ENCODE peak calls at places on chromosomes 5 and 9, in six cellular contexts. X is right atrium auricular region, R is IMR-90, Q is uterus, W is PC-9, H is GM23248. Y is an unnamed sample.

GRCh38 chr5:69148981-69149675 is 17.8 kb upstream of the CCNB1 start:
- DNase-seq in X (no peak), R (no peak), Q (no peak), W (no peak), H (no peak), Y (no peak)

GRCh38 chr5:68423154-68423811 is 207.7 kb downstream of the PIK3R1 start:
- DNase-seq in X (no peak), R (no peak), Q (no peak), W (no peak), H (peak; percentile 44), Y (no peak)

GRCh38 chr9:97518909-97519307 is 17.4 kb downstream of the TMOD1 start:
- DNase-seq in X (no peak), R (peak; percentile 92), Q (peak; percentile 78), W (peak; percentile 71), H (peak; percentile 82), Y (peak; percentile 46)

GRCh38 chr5:139655727-139656271 is 7.7 kb downstream of the CXXC5 start:
- DNase-seq in X (no peak), R (peak; percentile 69), Q (no peak), W (peak; percentile 89), H (peak; percentile 80), Y (no peak)

GRCh38 chr5:66873990-66874389 is 277.8 kb downstream of the MAST4 start:
- DNase-seq in X (no peak), R (no peak), Q (no peak), W (no peak), H (no peak), Y (no peak)

GRCh38 chr5:149217802-149218153 is 53.9 kb upstream of the AFAP1L1 start:
- DNase-seq in X (no peak), R (no peak), Q (no peak), W (no peak), H (peak; percentile 16), Y (no peak)

GRCh38 chr5:140674211-140674610 is 835 bp upstream of the DND1 start:
- DNase-seq in X (no peak), R (no peak), Q (no peak), W (no peak), H (no peak), Y (no peak)

GRCh38 chr5:96537386-96537785 is 104.3 kb upstream of the PCSK1 start:
- DNase-seq in X (no peak), R (peak; percentile 89), Q (no peak), W (no peak), H (peak; percentile 88), Y (no peak)

GRCh38 chr5:418681-419121 is 24.3 kb upstream of the EXOC3 start:
- DNase-seq in X (no peak), R (peak; percentile 61), Q (no peak), W (no peak), H (no peak), Y (no peak)

GRCh38 chr9:76181020-76181641 is 213.1 kb downstream of the RFK start:
- DNase-seq in X (no peak), R (peak; percentile 74), Q (no peak), W (peak; percentile 62), H (peak; percentile 68), Y (peak; percentile 57)

GRCh38 chr5:156522651-156523529 is 195.9 kb downstream of the SGCD start:
- DNase-seq in X (no peak), R (no peak), Q (no peak), W (no peak), H (no peak), Y (no peak)

GRCh38 chr5:54990751-54991349 is 5.5 kb upstream of the ESM1 start:
- DNase-seq in X (no peak), R (peak; percentile 84), Q (no peak), W (no peak), H (peak; percentile 93), Y (no peak)

GRCh38 chr9:27118916-27119315 is 9.9 kb downstream of the TEK start:
- DNase-seq in X (no peak), R (peak; percentile 78), Q (no peak), W (no peak), H (peak; percentile 73), Y (no peak)

GRCh38 chr5:135245521-135246499 is 153.2 kb downstream of the MACROH2A1 start:
- DNase-seq in X (peak; percentile 48), R (peak; percentile 73), Q (peak; percentile 23), W (peak; percentile 55), H (peak; percentile 85), Y (no peak)

GRCh38 chr5:142403583-142403982 is 78.8 kb upstream of the SPRY4 start:
- DNase-seq in X (no peak), R (no peak), Q (no peak), W (peak; percentile 46), H (no peak), Y (no peak)

GRCh38 chr9:93093449-93094293 is 2.3 kb upstream of the CARD19 start:
- DNase-seq in X (no peak), R (no peak), Q (no peak), W (no peak), H (no peak), Y (no peak)

GRCh38 chr5:124697912-124698690 is 48.3 kb downstream of the ZNF608 start:
- DNase-seq in X (no peak), R (peak; percentile 32), Q (no peak), W (no peak), H (peak; percentile 37), Y (no peak)

GRCh38 chr9:117643288-117643654 is 60.9 kb upstream of the TLR4 start:
- DNase-seq in X (no peak), R (no peak), Q (no peak), W (no peak), H (no peak), Y (no peak)

GRCh38 chr5:142680605-142681259 is 5.2 kb downstream of the FGF1 start:
- DNase-seq in X (no peak), R (peak; percentile 76), Q (no peak), W (peak; percentile 78), H (peak; percentile 63), Y (peak; percentile 48)

GRCh38 chr5:42912184-42912766 is 100.6 kb upstream of the SELENOP start:
- DNase-seq in X (no peak), R (peak; percentile 72), Q (no peak), W (peak; percentile 74), H (peak; percentile 67), Y (no peak)

GRCh38 chr5:10229306-10230048 is 20.2 kb downstream of the ATPSCKMT start:
- DNase-seq in X (no peak), R (peak; percentile 91), Q (no peak), W (no peak), H (peak; percentile 88), Y (no peak)

GRCh38 chr5:112865128-112865527 is 4.0 kb downstream of the SRP19 start:
- DNase-seq in X (no peak), R (no peak), Q (no peak), W (no peak), H (no peak), Y (no peak)

GRCh38 chr5:18114161-18114802 is 480.0 kb downstream of the TAF11L14 start:
- DNase-seq in X (no peak), R (no peak), Q (no peak), W (no peak), H (peak; percentile 1), Y (no peak)

GRCh38 chr5:10295619-10296326 is 11.9 kb downstream of the CMBL start:
- DNase-seq in X (no peak), R (no peak), Q (no peak), W (no peak), H (no peak), Y (no peak)

GRCh38 chr5:88769165-88769564 is 113.8 kb downstream of the MEF2C start:
- DNase-seq in X (no peak), R (peak; percentile 10), Q (peak; percentile 58), W (no peak), H (peak; percentile 56), Y (no peak)

GRCh38 chr9:126709241-126709640 is 95.5 kb downstream of the LMX1B start:
- DNase-seq in X (peak; percentile 32), R (no peak), Q (no peak), W (no peak), H (no peak), Y (peak; percentile 11)

GRCh38 chr5:55191165-55191564 is 18.2 kb upstream of the CDC20B start:
- DNase-seq in X (no peak), R (no peak), Q (no peak), W (no peak), H (peak; percentile 28), Y (no peak)

GRCh38 chr5:145923405-145923804 is 13.0 kb upstream of the SH3RF2 start:
- DNase-seq in X (no peak), R (no peak), Q (no peak), W (no peak), H (no peak), Y (no peak)

GRCh38 chr9:120386390-120387131 is 193.4 kb downstream of the CDK5RAP2 start:
- DNase-seq in X (no peak), R (no peak), Q (no peak), W (no peak), H (no peak), Y (no peak)

GRCh38 chr5:78534148-78535009 is 114.2 kb downstream of the LHFPL2 start:
- DNase-seq in X (peak; percentile 86), R (peak; percentile 72), Q (peak; percentile 74), W (no peak), H (peak; percentile 91), Y (no peak)

GRCh38 chr5:160097981-160098380 is 21.3 kb downstream of the PWWP2A start:
- DNase-seq in X (no peak), R (peak; percentile 72), Q (no peak), W (no peak), H (peak; percentile 7), Y (no peak)

GRCh38 chr9:136606687-136607333 is 55.9 kb upstream of the EGFL7 start:
- DNase-seq in X (no peak), R (no peak), Q (no peak), W (no peak), H (no peak), Y (no peak)
- H3K4me3 ChIP-seq in X (no peak overlapping the region), R (no peak overlapping the region), Q (no peak overlapping the region), W (no peak overlapping the region), H (no peak overlapping the region), Y (no peak overlapping the region)

GRCh38 chr5:173056783-173057061 is 570 bp downstream of the CREBRF start:
- DNase-seq in X (no peak), R (no peak), Q (no peak), W (no peak), H (no peak), Y (no peak)
- H3K27ac ChIP-seq in X (peak overlapping the region; percentile 99), R (peak overlapping the region; percentile 60), Q (peak overlapping the region; percentile 94), W (peak overlapping the region; percentile 48), H (peak overlapping the region; percentile 91), Y (peak overlapping the region; percentile 94)

GRCh38 chr5:181063514-181063913 is 23.4 kb downstream of the BTNL9 start:
- DNase-seq in X (no peak), R (no peak), Q (no peak), W (no peak), H (no peak), Y (no peak)
- H3K4me1 ChIP-seq in X (peaks cover 3% of the 10 kb centered on the region), R (no peaks in the 10 kb centered on the region), Q (no peaks in the 10 kb centered on the region), W (no peaks in the 10 kb centered on the region), H (no peaks in the 10 kb centered on the region), Y (peaks cover 4% of the 10 kb centered on the region)

DNA sequence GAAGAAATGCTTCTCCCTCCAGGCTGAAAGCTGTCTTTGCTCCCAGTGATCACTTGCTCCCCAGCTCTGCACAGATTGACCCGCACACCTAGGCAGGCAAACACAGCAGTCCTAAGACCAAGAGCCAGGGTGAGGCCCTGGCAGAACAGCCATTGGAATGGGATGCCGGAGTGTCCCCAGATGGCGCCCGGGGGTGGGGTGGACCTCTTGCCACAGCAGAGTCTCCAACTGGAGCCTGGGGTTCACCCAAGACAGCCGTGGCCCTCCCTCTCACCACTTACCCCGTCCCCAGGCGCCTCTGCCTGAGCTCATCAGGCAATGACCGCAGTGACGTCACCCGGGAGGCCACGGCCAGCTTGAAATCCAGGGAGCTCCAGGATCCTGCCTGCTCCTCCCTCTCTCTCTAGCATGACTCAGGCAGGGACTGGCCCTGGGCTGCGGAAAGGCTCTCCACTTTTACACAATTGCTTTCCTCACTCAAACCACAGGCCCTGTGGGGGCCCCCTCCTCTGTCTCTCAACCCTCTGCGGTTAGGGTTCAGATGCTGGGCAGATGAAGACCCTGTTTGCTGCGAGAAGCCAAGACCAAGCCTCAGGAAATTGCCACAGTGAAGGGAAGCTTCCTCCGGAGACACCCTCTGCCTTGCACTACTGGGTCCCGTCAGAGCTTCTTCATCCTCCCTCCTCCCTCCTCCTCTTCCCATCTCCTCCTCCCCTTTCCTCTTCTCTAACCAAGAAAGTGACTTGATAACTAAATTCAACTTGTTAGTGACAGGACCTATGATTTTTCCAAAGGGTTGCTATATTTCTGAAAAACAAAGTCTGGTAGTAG is 24.3 kb upstream of the PTGES start:
- DNase-seq in X (peak; percentile 99), R (peak; percentile 100), Q (peak; percentile 96), W (peak; percentile 98), H (peak; percentile 100), Y (peak; percentile 90)
- H3K4me3 ChIP-seq in X (no peak overlapping the region), R (peak overlapping the region; percentile 1), Q (no peak overlapping the region), W (peak overlapping the region; percentile 23), H (peak overlapping the region; percentile 37), Y (no peak overlapping the region)

Y was measured in lung.